ENCODE peak calls at places on chromosome 4, in four cellular contexts. T, R, O and H are unnamed samples.

GRCh38 chr4:25818293-25819240 is 44.2 kb downstream of the SEL1L3 start:
- DNase-seq in T (peak; percentile 39), O (no peak), R (peak; percentile 58), H (no peak)

GRCh38 chr4:24889991-24890390 is 22.9 kb downstream of the CCDC149 start:
- DNase-seq in T (peak; percentile 37), O (no peak), R (no peak), H (no peak)

GRCh38 chr4:151313306-151314028 is 11.9 kb downstream of the SH3D19 start:
- DNase-seq in O (no peak), R (no peak), T (peak; percentile 61), H (no peak)

GRCh38 chr4:188107931-188108843 is 1.2 kb downstream of the TRIML2 start:
- DNase-seq in O (no peak), R (no peak), T (peak; percentile 87), H (no peak)

GRCh38 chr4:77355731-77356130 is 198.7 kb downstream of the CCNG2 start:
- DNase-seq in R (no peak), T (peak; percentile 58), O (no peak), H (no peak)

GRCh38 chr4:184096561-184097239 is 121.0 kb downstream of the ENPP6 start:
- DNase-seq in O (no peak), R (no peak), T (no peak), H (no peak)

GRCh38 chr4:187075514-187075913 is 351.9 kb upstream of the FAT1 start:
- DNase-seq in O (no peak), T (no peak), R (no peak), H (no peak)

GRCh38 chr4:166091914-166092510 is 219.0 kb downstream of the TLL1 start:
- DNase-seq in T (peak; percentile 56), O (no peak), R (no peak), H (no peak)

GRCh38 chr4:86092684-86093083 is 267.2 kb downstream of the MAPK10 start:
- DNase-seq in O (no peak), R (no peak), T (peak; percentile 88), H (no peak)

GRCh38 chr4:174697164-174697563 is 131.9 kb downstream of the GLRA3 start:
- DNase-seq in T (no peak), O (no peak), R (no peak), H (no peak)

GRCh38 chr4:106270708-106271107 is 45.3 kb downstream of the TBCK start:
- DNase-seq in R (no peak), O (no peak), T (no peak), H (no peak)

GRCh38 chr4:155612074-155612473 is 54.6 kb upstream of the GUCY1A1 start:
- DNase-seq in O (no peak), R (no peak), T (no peak), H (no peak)

GRCh38 chr4:71559957-71560541 is 221.2 kb downstream of the SLC4A4 start:
- DNase-seq in O (no peak), R (no peak), T (peak; percentile 36), H (no peak)

GRCh38 chr4:149465941-149466340 is 349.7 kb downstream of the IQCM start:
- DNase-seq in R (no peak), T (peak; percentile 87), O (no peak), H (no peak)

GRCh38 chr4:78014889-78015886 is 41.9 kb upstream of the FRAS1 start:
- DNase-seq in R (no peak), T (no peak), O (no peak), H (no peak)

GRCh38 chr4:85807247-85807915 is 332.4 kb downstream of the ARHGAP24 start:
- DNase-seq in R (no peak), O (peak; percentile 48), T (no peak), H (no peak)

GRCh38 chr4:185566425-185566824 is 31.1 kb upstream of the PDLIM3 start:
- DNase-seq in T (no peak), O (peak; percentile 42), R (no peak), H (peak; percentile 7)

GRCh38 chr4:236028-236427 is 69.2 kb downstream of the ZNF732 start:
- DNase-seq in O (no peak), T (peak; percentile 72), R (no peak), H (no peak)

GRCh38 chr4:86141166-86141565 is 218.7 kb downstream of the MAPK10 start:
- DNase-seq in R (no peak), T (no peak), O (no peak), H (no peak)

GRCh38 chr4:102623622-102624021 is 122.5 kb downstream of the NFKB1 start:
- DNase-seq in O (no peak), R (no peak), T (peak; percentile 46), H (no peak)

GRCh38 chr4:178955614-178956013 is 1513.4 kb upstream of the AGA start:
- DNase-seq in O (no peak), T (no peak), R (no peak), H (no peak)

GRCh38 chr4:105474110-105474518 is 252 bp upstream of the PPA2 start:
- DNase-seq in R (no peak), T (peak; percentile 88), O (peak; percentile 89), H (no peak)

GRCh38 chr4:76216975-76217814 is 3.6 kb upstream of the SCARB2 start:
- DNase-seq in R (no peak), O (no peak), T (peak; percentile 64), H (no peak)

GRCh38 chr4:145824469-145824868 is 114.2 kb downstream of the ZNF827 start:
- DNase-seq in T (no peak), O (no peak), R (no peak), H (no peak)

GRCh38 chr4:86500527-86500926 is 93.6 kb upstream of the PTPN13 start:
- DNase-seq in O (no peak), T (peak; percentile 44), R (no peak), H (no peak)

GRCh38 chr4:182806259-182807252 is 110.6 kb downstream of the DCTD start:
- DNase-seq in O (peak; percentile 78), T (peak; percentile 60), R (peak; percentile 58), H (peak; percentile 73)

GRCh38 chr4:681736-682451 is 7.1 kb downstream of the SLC49A3 start:
- DNase-seq in R (no peak), T (peak; percentile 77), O (no peak), H (peak; percentile 54)

GRCh38 chr4:106344324-106344970 is 24.1 kb downstream of the GIMD1 start:
- DNase-seq in O (no peak), T (peak; percentile 14), R (no peak), H (no peak)

GRCh38 chr4:55172694-55173287 is 47.4 kb upstream of the KDR start:
- DNase-seq in T (peak; percentile 59), O (peak; percentile 23), R (no peak), H (no peak)

GRCh38 chr4:26467724-26468123 is 22.6 kb downstream of the CCKAR start:
- DNase-seq in O (no peak), R (no peak), T (no peak), H (no peak)

GRCh38 chr4:79050521-79050880 is 111.3 kb upstream of the PAQR3 start:
- DNase-seq in O (no peak), R (peak; percentile 87), T (no peak), H (no peak)

GRCh38 chr4:130747842-130748241 is 1651.9 kb downstream of the C4orf33 start:
- DNase-seq in R (no peak), T (peak; percentile 5), O (no peak), H (no peak)
- TF ChIP-seq CTCF in R (no peak), T (peak; percentile 15), O (no peak), H (no peak)

DNA sequence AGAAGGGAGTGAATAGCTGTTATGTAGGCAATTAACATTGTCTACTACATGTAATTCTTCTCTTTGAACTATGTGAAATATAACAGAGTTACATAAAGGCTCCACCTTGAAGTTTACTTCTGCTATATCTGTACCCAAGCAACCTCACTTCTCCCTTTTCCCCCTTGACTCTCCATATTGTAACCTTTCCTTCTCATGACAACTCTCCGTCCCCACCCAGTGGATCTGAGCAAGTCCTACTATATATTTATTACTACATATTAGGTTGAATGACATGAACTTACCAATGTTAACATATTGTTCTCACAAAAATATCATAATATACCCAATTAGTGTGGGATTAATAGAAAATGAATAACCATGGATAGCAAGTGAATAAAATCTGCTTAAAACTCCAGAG is 93.2 kb upstream of the ATP8A1 start:
- DNase-seq in O (no peak), R (no peak), T (no peak), H (peak; percentile 46)
- TF ChIP-seq CTCF in O (peak; percentile 64), R (peak; percentile 14), T (no peak), H (peak; percentile 41)

DNA sequence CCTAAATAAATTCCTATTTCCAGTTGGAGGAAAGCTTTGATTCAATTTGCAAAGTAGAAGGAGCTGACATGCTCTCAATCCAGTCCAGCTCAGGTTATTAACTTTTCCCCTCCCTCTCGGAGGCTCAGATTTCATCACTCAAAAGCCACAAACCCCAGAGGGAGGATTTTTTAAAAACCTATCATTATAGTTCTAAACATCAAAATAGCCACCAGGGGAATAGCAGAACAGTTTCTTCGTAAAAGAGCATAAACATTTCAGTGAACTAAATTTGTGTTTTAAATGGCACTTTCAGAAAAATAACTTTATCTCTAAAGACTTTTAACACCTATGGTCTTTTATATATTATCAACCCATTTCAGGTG is 8.8 kb downstream of the GPRIN3 start:
- DNase-seq in R (no peak), O (no peak), T (no peak), H (no peak)
- TF ChIP-seq CTCF in R (no peak), O (no peak), T (no peak), H (no peak)

GRCh38 chr4:5165419-5166369 is 114.4 kb downstream of the STK32B start:
- DNase-seq in T (no peak), R (no peak), O (no peak), H (no peak)

GRCh38 chr4:5160668-5161067 is 109.4 kb downstream of the STK32B start:
- DNase-seq in O (no peak), R (no peak), T (no peak), H (no peak)

GRCh38 chr4:5166377-5166776 is 115.1 kb downstream of the STK32B start:
- DNase-seq in T (no peak), R (no peak), O (no peak), H (no peak)

GRCh38 chr4:5164221-5164912 is 113.1 kb downstream of the STK32B start:
- DNase-seq in T (no peak), O (no peak), R (no peak), H (no peak)

DNA sequence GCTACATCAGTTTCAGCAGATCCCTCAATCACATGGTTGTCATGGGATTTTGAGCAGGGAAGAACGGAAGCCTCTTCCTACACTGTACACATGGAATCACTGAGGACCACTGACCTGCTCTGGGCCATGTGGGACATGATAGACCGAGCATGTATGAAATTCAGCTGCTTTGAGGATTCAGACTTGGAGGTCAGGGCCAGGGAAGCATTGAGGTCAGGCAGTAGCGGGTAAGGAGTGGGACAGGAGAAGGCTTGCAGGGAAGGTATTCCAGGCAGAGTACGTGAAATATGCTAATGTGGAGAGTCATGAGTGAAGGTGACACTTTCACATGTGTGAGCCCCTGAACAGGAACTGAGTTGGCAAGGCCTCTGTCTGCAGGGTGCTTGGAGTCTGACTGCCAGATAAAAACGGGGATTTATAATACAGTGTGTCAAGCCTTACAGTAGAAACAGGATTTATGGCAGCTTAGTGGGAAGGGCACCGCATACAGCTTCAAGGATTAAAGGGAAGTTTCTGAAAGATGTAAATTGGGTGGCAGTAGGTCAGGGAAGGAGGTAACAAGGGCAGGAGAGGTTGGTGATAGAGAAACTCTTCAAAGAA is 111.7 kb downstream of the STK32B start:
- DNase-seq in R (no peak), O (no peak), T (no peak), H (no peak)
- TF ChIP-seq CTCF in R (no peak), O (no peak), T (no peak), H (no peak)

DNA sequence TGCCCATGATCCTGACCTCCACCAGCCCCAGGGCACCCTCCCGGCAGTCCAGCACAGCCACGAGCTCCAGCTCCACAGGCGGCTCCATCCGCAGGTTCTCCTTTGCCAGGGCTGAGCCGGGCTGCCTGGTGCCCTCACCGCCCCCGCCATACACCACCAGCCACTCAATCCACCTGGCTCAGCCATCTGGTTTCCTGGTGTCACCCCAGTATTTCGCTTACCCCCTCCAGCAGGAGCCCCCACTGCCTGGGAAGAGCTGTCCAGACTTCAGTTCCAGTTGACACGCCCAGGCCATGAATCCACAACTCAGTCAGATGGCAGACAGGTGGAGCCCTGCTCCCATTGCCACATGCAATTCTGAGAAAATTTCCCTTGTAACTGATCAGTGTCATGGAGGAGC is 3.9 kb downstream of the SHISA3 start:
- DNase-seq in R (no peak), T (peak; percentile 49), O (no peak), H (no peak)
- TF ChIP-seq CTCF in R (no peak), T (peak; percentile 43), O (peak; percentile 14), H (no peak)